ENCODE peak calls at places on chromosomes 16 and 17, in ten cellular contexts. U is AG04449; A is activated CD8-positive, alpha-beta memory T cell treated with anti-CD3 and anti-CD28 coated beads, Interleukin-2, amount 50 U/mL, for 48 hours; D is Right ventricle myocardium superior; Z is stimulated activated CD8-positive, alpha-beta memory T cell treated with anti-CD3 and anti-CD28 coated beads, Interleukin-4, amount 100 ng/mL, for 1 hour; W is NCI-H2081; N is NCI-H460; T is GM23248; V is endothelial cell; J is neuronal stem cell. H is an unnamed sample.

GRCh38 chr16:1543085-1543896 is 9.8 kb downstream of the TMEM204 start:
- DNase-seq in U (no peak), A (peak; percentile 79), D (peak; percentile 86), Z (no peak), W (no peak), N (peak; percentile 21), T (peak; percentile 88), V (peak; percentile 25), J (no peak), H (no peak)

GRCh38 chr17:60392845-60393702 is 1.1 kb upstream of the USP32 start:
- DNase-seq in U (no peak), A (peak; percentile 63), D (no peak), Z (no peak), W (peak; percentile 64), N (no peak), T (peak; percentile 70), V (peak; percentile 5), J (no peak), H (no peak)

GRCh38 chr16:53809088-53809951 is 105.4 kb downstream of the FTO start:
- DNase-seq in U (peak; percentile 83), A (no peak), D (no peak), Z (no peak), W (no peak), N (no peak), T (peak; percentile 82), V (no peak), J (no peak), H (peak; percentile 60)

GRCh38 chr17:64653325-64653984 is 8.7 kb downstream of the SMURF2 start:
- DNase-seq in U (no peak), A (no peak), D (no peak), Z (no peak), W (no peak), N (no peak), T (peak; percentile 67), V (no peak), J (no peak), H (no peak)

GRCh38 chr16:76639685-76640289 is 362.6 kb downstream of the CNTNAP4 start:
- DNase-seq in U (no peak), A (no peak), D (no peak), Z (no peak), W (no peak), N (peak; percentile 47), T (peak; percentile 2), V (no peak), J (no peak), H (no peak)

GRCh38 chr16:29819506-29819905 is 756 bp upstream of the MVP start:
- DNase-seq in U (no peak), A (no peak), D (no peak), Z (no peak), W (no peak), N (no peak), T (no peak), V (no peak), J (no peak), H (no peak)

GRCh38 chr16:54585094-54585493 is 298.5 kb upstream of the IRX3 start:
- DNase-seq in U (no peak), A (no peak), D (no peak), Z (no peak), W (no peak), N (no peak), T (no peak), V (no peak), J (no peak), H (no peak)

GRCh38 chr16:79500305-79500704 is 100.2 kb downstream of the MAF start:
- DNase-seq in U (no peak), A (no peak), D (no peak), Z (no peak), W (no peak), N (no peak), T (no peak), V (no peak), J (no peak), H (no peak)

GRCh38 chr17:49035470-49036269 is 38.5 kb downstream of the IGF2BP1 start:
- DNase-seq in U (no peak), A (peak; percentile 68), D (peak; percentile 64), Z (no peak), W (peak; percentile 23), N (peak; percentile 33), T (peak; percentile 75), V (peak; percentile 70), J (no peak), H (no peak)

GRCh38 chr17:412211-413015 is 59.8 kb upstream of the RPH3AL start:
- DNase-seq in U (no peak), A (peak; percentile 67), D (no peak), Z (no peak), W (peak; percentile 29), N (peak; percentile 72), T (peak; percentile 82), V (peak; percentile 46), J (peak; percentile 53), H (peak; percentile 46)

GRCh38 chr16:46789499-46790414 is 41.2 kb downstream of the C16orf87 start:
- DNase-seq in U (no peak), A (peak; percentile 88), D (peak; percentile 86), Z (peak; percentile 42), W (no peak), N (peak; percentile 60), T (peak; percentile 80), V (peak; percentile 78), J (peak; percentile 61), H (no peak)

GRCh38 chr17:27810211-27810901 is 10.0 kb upstream of the NOS2 start:
- DNase-seq in U (no peak), A (peak; percentile 67), D (no peak), Z (no peak), W (no peak), N (no peak), T (no peak), V (no peak), J (no peak), H (no peak)

GRCh38 chr17:82065638-82066303 is at the start of gene DUS1L:
- DNase-seq in U (no peak), A (peak; percentile 93), D (peak; percentile 80), Z (peak; percentile 41), W (peak; percentile 46), N (peak; percentile 31), T (peak; percentile 77), V (peak; percentile 56), J (peak; percentile 56), H (no peak)

GRCh38 chr17:82193520-82194236 is 19.0 kb downstream of the CCDC57 start:
- DNase-seq in U (no peak), A (no peak), D (no peak), Z (no peak), W (no peak), N (no peak), T (no peak), V (no peak), J (no peak), H (no peak)

GRCh38 chr16:3983081-3983520 is 102.6 kb upstream of the CREBBP start:
- DNase-seq in U (no peak), A (peak; percentile 60), D (peak; percentile 77), Z (no peak), W (no peak), N (peak; percentile 80), T (peak; percentile 67), V (peak; percentile 72), J (peak; percentile 67), H (no peak)

GRCh38 chr16:88063201-88063773 is 112.1 kb downstream of the BANP start:
- DNase-seq in U (peak; percentile 59), A (no peak), D (peak; percentile 70), Z (no peak), W (no peak), N (no peak), T (peak; percentile 94), V (no peak), J (no peak), H (peak; percentile 42)

GRCh38 chr16:46482895-46483294 is 138.3 kb downstream of the SHCBP1 start:
- DNase-seq in U (no peak), A (no peak), D (no peak), Z (no peak), W (no peak), N (no peak), T (no peak), V (no peak), J (no peak), H (no peak)

GRCh38 chr16:13607289-13607688 is 312.7 kb upstream of the ERCC4 start:
- DNase-seq in U (no peak), A (no peak), D (no peak), Z (no peak), W (no peak), N (no peak), T (no peak), V (no peak), J (no peak), H (no peak)

GRCh38 chr17:31413871-31414589 is 22.6 kb downstream of the RAB11FIP4 start:
- DNase-seq in U (peak; percentile 3), A (no peak), D (no peak), Z (no peak), W (no peak), N (no peak), T (peak; percentile 89), V (no peak), J (peak; percentile 61), H (peak; percentile 39)

H was measured in AG04450.